ENCODE peak calls at places on chromosomes 13 and 19, in eight cellular contexts. One of them, this sample, is unnamed.

GRCh38 chr13:20118268-20119140 is 42.3 kb downstream of the GJA3 start:
- DNase-seq in thoracic aorta: no peak
- DNase-seq in body of pancreas: peak; percentile 80
- DNase-seq in OCI-LY7: no peak
- DNase-seq in left lung: peak; percentile 79
- DNase-seq in heart left ventricle: peak; percentile 71
- DNase-seq in AG04450: no peak
- DNase-seq in testis: peak; percentile 65
- DNase-seq in this sample: peak; percentile 66

GRCh38 chr13:25766576-25766975 is 285.2 kb downstream of the SHISA2 start:
- DNase-seq in thoracic aorta: no peak
- DNase-seq in body of pancreas: no peak
- DNase-seq in OCI-LY7: no peak
- DNase-seq in left lung: no peak
- DNase-seq in heart left ventricle: no peak
- DNase-seq in AG04450: no peak
- DNase-seq in testis: no peak
- DNase-seq in this sample: no peak

GRCh38 chr13:90502143-90502542 is 845.3 kb upstream of the MIR17HG start:
- DNase-seq in thoracic aorta: no peak
- DNase-seq in body of pancreas: no peak
- DNase-seq in OCI-LY7: no peak
- DNase-seq in left lung: no peak
- DNase-seq in heart left ventricle: peak; percentile 70
- DNase-seq in AG04450: no peak
- DNase-seq in testis: no peak
- DNase-seq in this sample: no peak

GRCh38 chr19:32475393-32475792 is 69.8 kb downstream of the DPY19L3 start:
- DNase-seq in thoracic aorta: no peak
- DNase-seq in body of pancreas: no peak
- DNase-seq in OCI-LY7: no peak
- DNase-seq in left lung: no peak
- DNase-seq in heart left ventricle: no peak
- DNase-seq in AG04450: no peak
- DNase-seq in testis: no peak
- DNase-seq in this sample: no peak

GRCh38 chr19:13101590-13102415 is 855 bp downstream of the LYL1 start:
- DNase-seq in thoracic aorta: no peak
- DNase-seq in body of pancreas: no peak
- DNase-seq in OCI-LY7: no peak
- DNase-seq in left lung: no peak
- DNase-seq in heart left ventricle: no peak
- DNase-seq in AG04450: no peak
- DNase-seq in testis: no peak
- DNase-seq in this sample: no peak

GRCh38 chr19:35773020-35773809 is 2.1 kb upstream of the ARHGAP33 start:
- DNase-seq in thoracic aorta: no peak
- DNase-seq in body of pancreas: no peak
- DNase-seq in OCI-LY7: no peak
- DNase-seq in left lung: no peak
- DNase-seq in heart left ventricle: no peak
- DNase-seq in AG04450: no peak
- DNase-seq in testis: no peak
- DNase-seq in this sample: no peak

GRCh38 chr19:556611-557382 is 12.9 kb downstream of the GZMM start:
- DNase-seq in thoracic aorta: no peak
- DNase-seq in body of pancreas: no peak
- DNase-seq in OCI-LY7: no peak
- DNase-seq in left lung: no peak
- DNase-seq in heart left ventricle: no peak
- DNase-seq in AG04450: no peak
- DNase-seq in testis: no peak
- DNase-seq in this sample: no peak

GRCh38 chr19:32802840-32803239 is 66.7 kb downstream of the SLC7A9 start:
- DNase-seq in thoracic aorta: no peak
- DNase-seq in body of pancreas: no peak
- DNase-seq in OCI-LY7: no peak
- DNase-seq in left lung: no peak
- DNase-seq in heart left ventricle: no peak
- DNase-seq in AG04450: no peak
- DNase-seq in testis: no peak
- DNase-seq in this sample: no peak

GRCh38 chr13:99639126-99639525 is 137.9 kb downstream of the TM9SF2 start:
- DNase-seq in thoracic aorta: no peak
- DNase-seq in body of pancreas: no peak
- DNase-seq in OCI-LY7: no peak
- DNase-seq in left lung: no peak
- DNase-seq in heart left ventricle: no peak
- DNase-seq in AG04450: no peak
- DNase-seq in testis: no peak
- DNase-seq in this sample: no peak

GRCh38 chr13:75437582-75438318 is 44.2 kb downstream of the TBC1D4 start:
- DNase-seq in thoracic aorta: no peak
- DNase-seq in body of pancreas: no peak
- DNase-seq in OCI-LY7: no peak
- DNase-seq in left lung: no peak
- DNase-seq in heart left ventricle: no peak
- DNase-seq in AG04450: no peak
- DNase-seq in testis: no peak
- DNase-seq in this sample: no peak

GRCh38 chr13:50691682-50692263 is 151.7 kb downstream of the DLEU7 start:
- DNase-seq in thoracic aorta: no peak
- DNase-seq in body of pancreas: no peak
- DNase-seq in OCI-LY7: no peak
- DNase-seq in left lung: no peak
- DNase-seq in heart left ventricle: no peak
- DNase-seq in AG04450: no peak
- DNase-seq in testis: no peak
- DNase-seq in this sample: no peak
- H3K27ac ChIP-seq in thoracic aorta: no peak overlapping the region
- H3K27ac ChIP-seq in body of pancreas: no peak overlapping the region
- H3K27ac ChIP-seq in OCI-LY7: no peak overlapping the region
- H3K27ac ChIP-seq in left lung: no peak overlapping the region
- H3K27ac ChIP-seq in heart left ventricle: peak overlapping the region; percentile 42
- H3K27ac ChIP-seq in AG04450: no peak overlapping the region
- H3K27ac ChIP-seq in testis: no peak overlapping the region
- H3K27ac ChIP-seq in this sample: no peak overlapping the region

DNA sequence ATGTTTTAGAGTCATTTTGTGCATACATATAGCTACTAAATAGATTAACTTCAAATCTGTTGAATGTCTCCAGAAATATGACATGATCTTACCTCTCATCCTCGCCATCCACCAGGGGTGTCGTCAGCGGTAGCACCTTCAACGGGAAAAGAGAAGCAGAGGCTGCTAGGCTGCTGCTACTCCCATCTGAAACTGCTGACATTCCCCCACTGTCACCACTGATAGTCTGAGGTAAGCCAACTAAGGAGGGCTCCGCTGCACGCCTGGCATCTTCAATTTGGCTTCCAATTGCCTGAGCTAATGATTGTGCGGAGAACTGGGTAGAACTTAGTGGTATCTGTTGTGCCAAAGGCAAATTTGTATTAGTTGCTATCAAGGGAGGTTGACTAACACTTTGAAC is 3.1 kb downstream of the TSC22D1 start:
- DNase-seq in thoracic aorta: no peak
- DNase-seq in body of pancreas: no peak
- DNase-seq in OCI-LY7: no peak
- DNase-seq in left lung: no peak
- DNase-seq in heart left ventricle: no peak
- DNase-seq in AG04450: no peak
- DNase-seq in testis: no peak
- DNase-seq in this sample: no peak
- H3K27ac ChIP-seq in thoracic aorta: no peak overlapping the region
- H3K27ac ChIP-seq in body of pancreas: no peak overlapping the region
- H3K27ac ChIP-seq in OCI-LY7: no peak overlapping the region
- H3K27ac ChIP-seq in left lung: no peak overlapping the region
- H3K27ac ChIP-seq in heart left ventricle: no peak overlapping the region
- H3K27ac ChIP-seq in AG04450: no peak overlapping the region
- H3K27ac ChIP-seq in testis: no peak overlapping the region
- H3K27ac ChIP-seq in this sample: no peak overlapping the region

GRCh38 chr13:31046711-31047279 is 114.3 kb downstream of the TEX26 start:
- DNase-seq in thoracic aorta: no peak
- DNase-seq in body of pancreas: no peak
- DNase-seq in OCI-LY7: no peak
- DNase-seq in left lung: peak; percentile 53
- DNase-seq in heart left ventricle: no peak
- DNase-seq in AG04450: no peak
- DNase-seq in testis: peak; percentile 52
- DNase-seq in this sample: no peak

GRCh38 chr13:31045621-31046081 is 113.2 kb downstream of the TEX26 start:
- DNase-seq in thoracic aorta: peak; percentile 9
- DNase-seq in body of pancreas: peak; percentile 21
- DNase-seq in OCI-LY7: no peak
- DNase-seq in left lung: peak; percentile 88
- DNase-seq in heart left ventricle: peak; percentile 75
- DNase-seq in AG04450: peak; percentile 86
- DNase-seq in testis: peak; percentile 18
- DNase-seq in this sample: no peak

GRCh38 chr13:31043891-31044657 is 111.6 kb downstream of the TEX26 start:
- DNase-seq in thoracic aorta: peak; percentile 28
- DNase-seq in body of pancreas: peak; percentile 75
- DNase-seq in OCI-LY7: peak; percentile 84
- DNase-seq in left lung: peak; percentile 84
- DNase-seq in heart left ventricle: peak; percentile 66
- DNase-seq in AG04450: peak; percentile 57
- DNase-seq in testis: peak; percentile 89
- DNase-seq in this sample: peak; percentile 60

GRCh38 chr13:31042501-31043165 is 110.2 kb downstream of the TEX26 start:
- DNase-seq in thoracic aorta: no peak
- DNase-seq in body of pancreas: no peak
- DNase-seq in OCI-LY7: peak; percentile 66
- DNase-seq in left lung: no peak
- DNase-seq in heart left ventricle: no peak
- DNase-seq in AG04450: no peak
- DNase-seq in testis: no peak
- DNase-seq in this sample: no peak

GRCh38 chr13:31044658-31045620 is 112.5 kb downstream of the TEX26 start:
- DNase-seq in thoracic aorta: no peak
- DNase-seq in body of pancreas: no peak
- DNase-seq in OCI-LY7: no peak
- DNase-seq in left lung: no peak
- DNase-seq in heart left ventricle: no peak
- DNase-seq in AG04450: no peak
- DNase-seq in testis: no peak
- DNase-seq in this sample: no peak
- H3K27ac ChIP-seq in thoracic aorta: peak overlapping the region; percentile 36
- H3K27ac ChIP-seq in body of pancreas: no peak overlapping the region
- H3K27ac ChIP-seq in OCI-LY7: no peak overlapping the region
- H3K27ac ChIP-seq in left lung: peak overlapping the region; percentile 84
- H3K27ac ChIP-seq in heart left ventricle: no peak overlapping the region
- H3K27ac ChIP-seq in AG04450: peak overlapping the region; percentile 95
- H3K27ac ChIP-seq in testis: no peak overlapping the region
- H3K27ac ChIP-seq in this sample: no peak overlapping the region

DNA sequence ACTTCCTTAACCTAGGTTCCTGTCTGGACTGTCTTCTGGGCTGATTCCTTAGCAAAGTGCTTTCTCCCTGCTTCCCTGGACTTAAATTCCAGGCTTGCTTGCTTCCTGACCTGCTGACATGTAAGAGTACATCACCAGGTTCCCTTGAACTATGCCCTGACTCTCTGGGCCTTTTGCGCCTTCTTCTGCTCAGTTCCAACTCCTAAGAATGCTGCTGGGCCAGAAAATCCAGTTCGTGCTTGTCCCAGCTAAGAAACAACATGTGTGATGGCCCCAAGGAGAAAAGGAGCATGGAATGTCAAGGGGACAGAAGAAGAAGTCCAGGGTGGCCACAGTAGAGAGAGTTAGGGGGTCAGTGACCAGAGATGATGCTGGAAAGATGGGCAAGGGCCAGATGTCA is 42.6 kb upstream of the MBNL2 start:
- DNase-seq in thoracic aorta: no peak
- DNase-seq in body of pancreas: no peak
- DNase-seq in OCI-LY7: no peak
- DNase-seq in left lung: no peak
- DNase-seq in heart left ventricle: no peak
- DNase-seq in AG04450: no peak
- DNase-seq in testis: no peak
- DNase-seq in this sample: no peak
- H3K27ac ChIP-seq in thoracic aorta: no peak overlapping the region
- H3K27ac ChIP-seq in body of pancreas: no peak overlapping the region
- H3K27ac ChIP-seq in OCI-LY7: no peak overlapping the region
- H3K27ac ChIP-seq in left lung: no peak overlapping the region
- H3K27ac ChIP-seq in heart left ventricle: no peak overlapping the region
- H3K27ac ChIP-seq in AG04450: no peak overlapping the region
- H3K27ac ChIP-seq in testis: no peak overlapping the region
- H3K27ac ChIP-seq in this sample: no peak overlapping the region

GRCh38 chr19:2317300-2317699 is 9.3 kb upstream of the LINGO3 start:
- DNase-seq in thoracic aorta: no peak
- DNase-seq in body of pancreas: no peak
- DNase-seq in OCI-LY7: no peak
- DNase-seq in left lung: no peak
- DNase-seq in heart left ventricle: no peak
- DNase-seq in AG04450: no peak
- DNase-seq in testis: no peak
- DNase-seq in this sample: no peak

GRCh38 chr19:2317756-2318155 is 9.8 kb upstream of the LINGO3 start:
- DNase-seq in thoracic aorta: no peak
- DNase-seq in body of pancreas: no peak
- DNase-seq in OCI-LY7: no peak
- DNase-seq in left lung: no peak
- DNase-seq in heart left ventricle: no peak
- DNase-seq in AG04450: no peak
- DNase-seq in testis: no peak
- DNase-seq in this sample: no peak

GRCh38 chr19:2315818-2316353 is 7.9 kb upstream of the LINGO3 start:
- DNase-seq in thoracic aorta: no peak
- DNase-seq in body of pancreas: peak; percentile 42
- DNase-seq in OCI-LY7: peak; percentile 37
- DNase-seq in left lung: peak; percentile 85
- DNase-seq in heart left ventricle: peak; percentile 77
- DNase-seq in AG04450: no peak
- DNase-seq in testis: peak; percentile 79
- DNase-seq in this sample: peak; percentile 46

GRCh38 chr19:2312819-2313501 is 5.0 kb upstream of the LINGO3 start:
- DNase-seq in thoracic aorta: no peak
- DNase-seq in body of pancreas: no peak
- DNase-seq in OCI-LY7: no peak
- DNase-seq in left lung: no peak
- DNase-seq in heart left ventricle: no peak
- DNase-seq in AG04450: no peak
- DNase-seq in testis: no peak
- DNase-seq in this sample: no peak

GRCh38 chr19:2315121-2315817 is 7.3 kb upstream of the LINGO3 start:
- DNase-seq in thoracic aorta: no peak
- DNase-seq in body of pancreas: no peak
- DNase-seq in OCI-LY7: no peak
- DNase-seq in left lung: no peak
- DNase-seq in heart left ventricle: no peak
- DNase-seq in AG04450: no peak
- DNase-seq in testis: no peak
- DNase-seq in this sample: no peak
- H3K27ac ChIP-seq in thoracic aorta: no peak overlapping the region
- H3K27ac ChIP-seq in body of pancreas: no peak overlapping the region
- H3K27ac ChIP-seq in OCI-LY7: no peak overlapping the region
- H3K27ac ChIP-seq in left lung: no peak overlapping the region
- H3K27ac ChIP-seq in heart left ventricle: no peak overlapping the region
- H3K27ac ChIP-seq in AG04450: no peak overlapping the region
- H3K27ac ChIP-seq in testis: no peak overlapping the region
- H3K27ac ChIP-seq in this sample: peak overlapping the region; percentile 35

GRCh38 chr19:48102870-48103751 is 7.5 kb downstream of the PLA2G4C start:
- DNase-seq in thoracic aorta: no peak
- DNase-seq in body of pancreas: no peak
- DNase-seq in OCI-LY7: peak; percentile 49
- DNase-seq in left lung: no peak
- DNase-seq in heart left ventricle: no peak
- DNase-seq in AG04450: no peak
- DNase-seq in testis: peak; percentile 58
- DNase-seq in this sample: no peak
- H3K27ac ChIP-seq in thoracic aorta: no peak overlapping the region
- H3K27ac ChIP-seq in body of pancreas: no peak overlapping the region
- H3K27ac ChIP-seq in OCI-LY7: no peak overlapping the region
- H3K27ac ChIP-seq in left lung: no peak overlapping the region
- H3K27ac ChIP-seq in heart left ventricle: no peak overlapping the region
- H3K27ac ChIP-seq in AG04450: no peak overlapping the region
- H3K27ac ChIP-seq in testis: no peak overlapping the region
- H3K27ac ChIP-seq in this sample: no peak overlapping the region

GRCh38 chr19:18194554-18195238 is 1.7 kb downstream of the MPV17L2 start:
- DNase-seq in thoracic aorta: no peak
- DNase-seq in body of pancreas: peak; percentile 47
- DNase-seq in OCI-LY7: peak; percentile 66
- DNase-seq in left lung: peak; percentile 40
- DNase-seq in heart left ventricle: no peak
- DNase-seq in AG04450: no peak
- DNase-seq in testis: peak; percentile 59
- DNase-seq in this sample: peak; percentile 22
- H3K27ac ChIP-seq in thoracic aorta: no peak overlapping the region
- H3K27ac ChIP-seq in body of pancreas: peak overlapping the region; percentile 9
- H3K27ac ChIP-seq in OCI-LY7: peak overlapping the region; percentile 53
- H3K27ac ChIP-seq in left lung: no peak overlapping the region
- H3K27ac ChIP-seq in heart left ventricle: no peak overlapping the region
- H3K27ac ChIP-seq in AG04450: peak overlapping the region; percentile 39
- H3K27ac ChIP-seq in testis: no peak overlapping the region
- H3K27ac ChIP-seq in this sample: no peak overlapping the region